ENCODE peak calls at places on chromosome 17, in six cellular contexts. M is cardiac fibroblast, J is COR-L47, W is body of pancreas, K is tibial artery, X is left ventricle myocardium superior. C is an unnamed sample.

GRCh38 chr17:39002991-39003715 is 36.0 kb upstream of the FBXO47 start:
- DNase-seq in M (peak; percentile 85), W (peak; percentile 50), J (no peak), K (peak; percentile 90), X (peak; percentile 83), C (peak; percentile 89)

GRCh38 chr17:50257574-50258224 is 16.6 kb upstream of the TMEM92 start:
- DNase-seq in W (no peak), K (peak; percentile 65), M (no peak), J (no peak), X (no peak), C (peak; percentile 87)

GRCh38 chr17:63430223-63430622 is 15.9 kb downstream of the CYB561 start:
- DNase-seq in J (no peak), M (no peak), K (peak; percentile 53), W (no peak), X (no peak), C (no peak)

GRCh38 chr17:44807817-44808155 is 22.3 kb downstream of the GJC1 start:
- DNase-seq in K (no peak), X (no peak), M (no peak), W (no peak), J (no peak), C (no peak)

GRCh38 chr17:50946891-50947843 is 81.0 kb upstream of the TOB1 start:
- DNase-seq in J (no peak), W (peak; percentile 13), M (no peak), X (no peak), K (peak; percentile 66), C (peak; percentile 42)

GRCh38 chr17:1580979-1581676 is 18.5 kb upstream of the PITPNA start:
- DNase-seq in W (peak; percentile 87), J (no peak), X (no peak), K (no peak), M (no peak), C (no peak)

GRCh38 chr17:9424071-9424640 is 151.5 kb downstream of the STX8 start:
- DNase-seq in J (no peak), M (no peak), K (no peak), X (no peak), W (no peak), C (no peak)

GRCh38 chr17:70168979-70169706 is at the start of gene KCNJ2:
- DNase-seq in K (peak; percentile 88), W (peak; percentile 91), X (peak; percentile 95), J (peak; percentile 71), M (peak; percentile 55), C (peak; percentile 93)

GRCh38 chr17:64315032-64315490 is 52.0 kb upstream of the TEX2 start:
- DNase-seq in K (peak; percentile 94), M (peak; percentile 99), W (peak; percentile 72), J (no peak), X (peak; percentile 93), C (peak; percentile 93)

GRCh38 chr17:18089613-18090012 is 1.9 kb downstream of the DRG2 start:
- DNase-seq in W (no peak), M (no peak), X (no peak), K (no peak), J (no peak), C (no peak)

GRCh38 chr17:74408262-74408661 is 23.6 kb upstream of the GPRC5C start:
- DNase-seq in M (peak; percentile 66), X (no peak), J (no peak), W (peak; percentile 57), K (no peak), C (no peak)

C was measured in aorta.